ENCODE peak calls at places on chromosomes 13 and 19, in six cellular contexts. One of them, this sample, is unnamed.

GRCh38 chr19:15293751-15294505 is 38.4 kb downstream of the BRD4 start:
- DNase-seq in activated T-cell treated with anti-CD3 and anti-CD28 coated beads, Interleukin-2, amount 50 U/mL, for 72 hours: no peak
- DNase-seq in B cell: no peak
- DNase-seq in heart left ventricle: no peak
- DNase-seq in T-helper 17 cell: no peak
- DNase-seq in AG20443: no peak
- DNase-seq in this sample: no peak

GRCh38 chr13:113902956-113903355 is 39.1 kb upstream of the GAS6 start:
- DNase-seq in heart left ventricle: no peak
- DNase-seq in activated T-cell treated with anti-CD3 and anti-CD28 coated beads, Interleukin-2, amount 50 U/mL, for 72 hours: no peak
- DNase-seq in AG20443: no peak
- DNase-seq in B cell: no peak
- DNase-seq in T-helper 17 cell: no peak
- DNase-seq in this sample: no peak

GRCh38 chr19:44113784-44114390 is 688 bp downstream of the ZNF225 start:
- DNase-seq in heart left ventricle: no peak
- DNase-seq in activated T-cell treated with anti-CD3 and anti-CD28 coated beads, Interleukin-2, amount 50 U/mL, for 72 hours: no peak
- DNase-seq in AG20443: peak
- DNase-seq in B cell: no peak
- DNase-seq in T-helper 17 cell: no peak
- DNase-seq in this sample: peak

GRCh38 chr13:112652512-112653458 is 37.1 kb upstream of the ATP11A start:
- DNase-seq in AG20443: no peak
- DNase-seq in activated T-cell treated with anti-CD3 and anti-CD28 coated beads, Interleukin-2, amount 50 U/mL, for 72 hours: no peak
- DNase-seq in B cell: no peak
- DNase-seq in T-helper 17 cell: no peak
- DNase-seq in heart left ventricle: no peak
- DNase-seq in this sample: no peak

GRCh38 chr13:111429064-111429558 is 108.7 kb downstream of the TEX29 start:
- DNase-seq in B cell: no peak
- DNase-seq in T-helper 17 cell: no peak
- DNase-seq in activated T-cell treated with anti-CD3 and anti-CD28 coated beads, Interleukin-2, amount 50 U/mL, for 72 hours: peak
- DNase-seq in heart left ventricle: no peak
- DNase-seq in AG20443: peak
- DNase-seq in this sample: no peak

GRCh38 chr13:52743988-52744387 is 4.4 kb upstream of the CNMD start:
- DNase-seq in T-helper 17 cell: no peak
- DNase-seq in activated T-cell treated with anti-CD3 and anti-CD28 coated beads, Interleukin-2, amount 50 U/mL, for 72 hours: no peak
- DNase-seq in B cell: no peak
- DNase-seq in heart left ventricle: no peak
- DNase-seq in AG20443: no peak
- DNase-seq in this sample: no peak

GRCh38 chr13:74215420-74215819 is 81.2 kb upstream of the KLF12 start:
- DNase-seq in activated T-cell treated with anti-CD3 and anti-CD28 coated beads, Interleukin-2, amount 50 U/mL, for 72 hours: no peak
- DNase-seq in B cell: no peak
- DNase-seq in T-helper 17 cell: no peak
- DNase-seq in heart left ventricle: no peak
- DNase-seq in AG20443: no peak
- DNase-seq in this sample: no peak

GRCh38 chr19:33865306-33865705 is 68.6 kb downstream of the KCTD15 start:
- DNase-seq in B cell: no peak
- DNase-seq in AG20443: peak
- DNase-seq in T-helper 17 cell: no peak
- DNase-seq in activated T-cell treated with anti-CD3 and anti-CD28 coated beads, Interleukin-2, amount 50 U/mL, for 72 hours: no peak
- DNase-seq in heart left ventricle: no peak
- DNase-seq in this sample: no peak

GRCh38 chr13:42553098-42554046 is 20.6 kb upstream of the TNFSF11 start:
- DNase-seq in AG20443: no peak
- DNase-seq in B cell: no peak
- DNase-seq in activated T-cell treated with anti-CD3 and anti-CD28 coated beads, Interleukin-2, amount 50 U/mL, for 72 hours: no peak
- DNase-seq in T-helper 17 cell: no peak
- DNase-seq in heart left ventricle: no peak
- DNase-seq in this sample: no peak

GRCh38 chr13:23020246-23020843 is 160.4 kb upstream of the SGCG start:
- DNase-seq in activated T-cell treated with anti-CD3 and anti-CD28 coated beads, Interleukin-2, amount 50 U/mL, for 72 hours: peak
- DNase-seq in heart left ventricle: no peak
- DNase-seq in B cell: peak
- DNase-seq in T-helper 17 cell: no peak
- DNase-seq in AG20443: peak
- DNase-seq in this sample: peak

GRCh38 chr13:113474179-113474578 is 16.3 kb downstream of the DCUN1D2 start:
- DNase-seq in T-helper 17 cell: no peak
- DNase-seq in AG20443: peak
- DNase-seq in heart left ventricle: peak
- DNase-seq in B cell: no peak
- DNase-seq in activated T-cell treated with anti-CD3 and anti-CD28 coated beads, Interleukin-2, amount 50 U/mL, for 72 hours: no peak
- DNase-seq in this sample: no peak

GRCh38 chr19:13155472-13156284 is 5.5 kb downstream of the IER2 start:
- DNase-seq in AG20443: peak
- DNase-seq in heart left ventricle: peak
- DNase-seq in B cell: peak
- DNase-seq in activated T-cell treated with anti-CD3 and anti-CD28 coated beads, Interleukin-2, amount 50 U/mL, for 72 hours: peak
- DNase-seq in T-helper 17 cell: peak
- DNase-seq in this sample: peak

GRCh38 chr13:99218126-99218525 is 17.5 kb downstream of the UBAC2 start:
- DNase-seq in B cell: no peak
- DNase-seq in AG20443: no peak
- DNase-seq in heart left ventricle: no peak
- DNase-seq in activated T-cell treated with anti-CD3 and anti-CD28 coated beads, Interleukin-2, amount 50 U/mL, for 72 hours: no peak
- DNase-seq in T-helper 17 cell: no peak
- DNase-seq in this sample: no peak

GRCh38 chr13:44197791-44198770 is 175.5 kb upstream of the SERP2 start:
- DNase-seq in B cell: no peak
- DNase-seq in AG20443: no peak
- DNase-seq in T-helper 17 cell: no peak
- DNase-seq in activated T-cell treated with anti-CD3 and anti-CD28 coated beads, Interleukin-2, amount 50 U/mL, for 72 hours: peak
- DNase-seq in heart left ventricle: no peak
- DNase-seq in this sample: no peak

GRCh38 chr19:30223866-30224688 is 148.1 kb upstream of the ZNF536 start:
- DNase-seq in B cell: no peak
- DNase-seq in AG20443: no peak
- DNase-seq in T-helper 17 cell: no peak
- DNase-seq in heart left ventricle: no peak
- DNase-seq in activated T-cell treated with anti-CD3 and anti-CD28 coated beads, Interleukin-2, amount 50 U/mL, for 72 hours: no peak
- DNase-seq in this sample: no peak

GRCh38 chr13:28145049-28145448 is 6.7 kb downstream of the PAN3 start:
- DNase-seq in AG20443: no peak
- DNase-seq in activated T-cell treated with anti-CD3 and anti-CD28 coated beads, Interleukin-2, amount 50 U/mL, for 72 hours: no peak
- DNase-seq in heart left ventricle: no peak
- DNase-seq in B cell: no peak
- DNase-seq in T-helper 17 cell: no peak
- DNase-seq in this sample: no peak

GRCh38 chr19:18254546-18255500 is 19.4 kb downstream of the IQCN start:
- DNase-seq in B cell: peak
- DNase-seq in heart left ventricle: no peak
- DNase-seq in T-helper 17 cell: no peak
- DNase-seq in AG20443: no peak
- DNase-seq in activated T-cell treated with anti-CD3 and anti-CD28 coated beads, Interleukin-2, amount 50 U/mL, for 72 hours: no peak
- DNase-seq in this sample: peak

GRCh38 chr19:17220207-17220758 is 5.1 kb downstream of the USE1 start:
- DNase-seq in heart left ventricle: peak
- DNase-seq in activated T-cell treated with anti-CD3 and anti-CD28 coated beads, Interleukin-2, amount 50 U/mL, for 72 hours: no peak
- DNase-seq in B cell: no peak
- DNase-seq in T-helper 17 cell: no peak
- DNase-seq in AG20443: peak
- DNase-seq in this sample: peak

GRCh38 chr13:49838989-49839388 is 46.5 kb upstream of the KPNA3 start:
- DNase-seq in T-helper 17 cell: no peak
- DNase-seq in heart left ventricle: no peak
- DNase-seq in AG20443: no peak
- DNase-seq in activated T-cell treated with anti-CD3 and anti-CD28 coated beads, Interleukin-2, amount 50 U/mL, for 72 hours: no peak
- DNase-seq in B cell: no peak
- DNase-seq in this sample: no peak